ENCODE peak calls at places on chromosome 3, in seven cellular contexts. M is caudate nucleus; A is HS-27A; N is HS-5; V is body of pancreas; J is iPS-NIHi11; Y is activated T-cell treated with anti-CD3 and anti-CD28 coated beads, Interleukin-2, amount 50 U/mL, for 72 hours. S is an unnamed sample.

GRCh38 chr3:61828158-61828874 is 266.9 kb downstream of the PTPRG start:
- DNase-seq in M (no peak), A (no peak), N (no peak), V (no peak), J (no peak), Y (no peak), S (no peak)

GRCh38 chr3:36959821-36960220 is 15.0 kb upstream of the TRANK1 start:
- DNase-seq in M (no peak), A (no peak), N (no peak), V (no peak), J (peak), Y (no peak), S (no peak)

GRCh38 chr3:76912966-76913365 is 126.9 kb upstream of the ROBO2 start:
- DNase-seq in M (no peak), A (no peak), N (no peak), V (no peak), J (no peak), Y (no peak), S (no peak)

GRCh38 chr3:61530355-61530754 is 31.0 kb upstream of the PTPRG start:
- DNase-seq in M (peak), A (peak), N (no peak), V (peak), J (peak), Y (no peak), S (peak)

GRCh38 chr3:111592143-111592542 is 3.0 kb downstream of the ZBED2 start:
- DNase-seq in M (no peak), A (no peak), N (no peak), V (no peak), J (no peak), Y (no peak), S (no peak)

GRCh38 chr3:162072656-162073055 is 576.0 kb downstream of the OTOL1 start:
- DNase-seq in M (no peak), A (no peak), N (no peak), V (no peak), J (no peak), Y (no peak), S (no peak)

GRCh38 chr3:33096103-33096868 is 660 bp downstream of the GLB1 start:
- DNase-seq in M (peak), A (peak), N (no peak), V (peak), J (peak), Y (peak), S (peak)

GRCh38 chr3:3683261-3683660 is 116.0 kb upstream of the LRRN1 start:
- DNase-seq in M (no peak), A (no peak), N (no peak), V (no peak), J (no peak), Y (no peak), S (no peak)

GRCh38 chr3:111471851-111472250 is 70.1 kb upstream of the CD96 start:
- DNase-seq in M (no peak), A (no peak), N (no peak), V (no peak), J (no peak), Y (no peak), S (no peak)

GRCh38 chr3:28949580-28949979 is 331.3 kb upstream of the RBMS3 start:
- DNase-seq in M (no peak), A (no peak), N (no peak), V (no peak), J (no peak), Y (no peak), S (no peak)

GRCh38 chr3:118080886-118081285 is 953.8 kb downstream of the IGSF11 start:
- DNase-seq in M (no peak), A (no peak), N (no peak), V (no peak), J (no peak), Y (no peak), S (no peak)

GRCh38 chr3:153028336-153028735 is 133.7 kb upstream of the RAP2B start:
- DNase-seq in M (peak), A (no peak), N (no peak), V (no peak), J (no peak), Y (no peak), S (no peak)

GRCh38 chr3:62724503-62724902 is 150.7 kb downstream of the CADPS start:
- DNase-seq in M (no peak), A (no peak), N (no peak), V (no peak), J (no peak), Y (no peak), S (no peak)

GRCh38 chr3:112035241-112035640 is 705 bp downstream of the TMPRSS7 start:
- DNase-seq in M (no peak), A (no peak), N (no peak), V (no peak), J (no peak), Y (no peak), S (no peak)

GRCh38 chr3:136632625-136633081 is 119.5 kb downstream of the STAG1 start:
- DNase-seq in M (no peak), A (no peak), N (no peak), V (no peak), J (no peak), Y (no peak), S (no peak)

GRCh38 chr3:197792019-197792647 is 1.1 kb downstream of the LRCH3 start:
- DNase-seq in M (no peak), A (no peak), N (no peak), V (no peak), J (no peak), Y (peak), S (no peak)